ENCODE peak calls at places on chromosomes 16 and 17, in four cellular contexts. Z, F, V and Y are unnamed samples.

GRCh38 chr16:27572711-27573110 is 22.8 kb downstream of the KATNIP start:
- DNase-seq in Z (no peak), F (no peak), V (peak; percentile 22), Y (no peak)

GRCh38 chr16:68200120-68200783 is 35.7 kb downstream of the ESRP2 start:
- DNase-seq in F (no peak), Z (no peak), V (peak; percentile 63), Y (no peak)

GRCh38 chr16:1812732-1813163 is 13.9 kb downstream of the HAGH start:
- DNase-seq in F (no peak), V (peak; percentile 84), Z (peak; percentile 78), Y (no peak)

GRCh38 chr17:35799942-35800341 is 4.5 kb upstream of the MMP28 start:
- DNase-seq in V (no peak), Z (peak; percentile 61), F (peak; percentile 49), Y (no peak)

GRCh38 chr17:36602924-36603384 is 1.6 kb downstream of the MRM1 start:
- DNase-seq in F (peak; percentile 43), Z (peak; percentile 59), V (peak; percentile 81), Y (no peak)

GRCh38 chr16:23320695-23321094 is 18.6 kb downstream of the SCNN1B start:
- DNase-seq in V (no peak), Z (no peak), F (no peak), Y (no peak)

GRCh38 chr16:56617212-56618085 is 8.1 kb upstream of the MT1E start:
- DNase-seq in V (peak; percentile 83), Z (peak; percentile 85), F (peak; percentile 79), Y (no peak)

GRCh38 chr16:89193576-89194293 is 6.6 kb downstream of the SLC22A31 start:
- DNase-seq in Z (no peak), F (no peak), V (no peak), Y (no peak)

GRCh38 chr16:73172621-73173312 is 124.8 kb upstream of the ZFHX3 start:
- DNase-seq in Z (peak; percentile 84), V (peak; percentile 95), F (peak; percentile 66), Y (no peak)

GRCh38 chr16:82992826-82993225 is 366.1 kb downstream of the CDH13 start:
- DNase-seq in V (no peak), Z (no peak), F (no peak), Y (no peak)

GRCh38 chr17:80424261-80424660 is 9.3 kb downstream of the ENDOV start:
- DNase-seq in V (no peak), F (no peak), Z (no peak), Y (no peak)

GRCh38 chr17:80421381-80422090 is 6.6 kb downstream of the ENDOV start:
- DNase-seq in F (no peak), Z (no peak), V (no peak), Y (no peak)

GRCh38 chr17:80422276-80422675 is 7.3 kb downstream of the ENDOV start:
- DNase-seq in V (no peak), Z (no peak), F (no peak), Y (no peak)

GRCh38 chr17:80423536-80424225 is 8.7 kb downstream of the ENDOV start:
- DNase-seq in F (no peak), V (no peak), Z (no peak), Y (no peak)

DNA sequence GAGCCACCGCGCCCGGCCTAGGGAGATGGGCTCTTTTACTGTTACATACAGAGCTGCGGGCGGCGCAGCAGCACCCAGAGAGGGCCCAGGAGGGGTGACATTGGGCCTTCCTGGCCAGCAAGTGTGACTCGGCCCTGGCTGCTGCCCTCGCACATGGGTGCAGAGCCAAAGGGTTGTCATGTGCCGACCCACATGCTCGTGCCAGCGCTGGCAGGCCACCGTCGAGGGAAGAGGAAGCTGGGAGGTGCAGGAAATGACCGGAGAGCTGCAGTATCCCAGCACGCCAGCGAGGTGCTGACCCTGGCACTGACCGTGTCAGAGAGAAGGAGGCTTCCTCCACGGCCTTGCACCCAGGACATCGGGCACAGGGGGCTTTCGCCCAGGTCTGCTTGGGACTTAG is 8.0 kb downstream of the ENDOV start:
- DNase-seq in F (peak; percentile 41), Z (no peak), V (no peak), Y (no peak)
- H3K4me3 ChIP-seq in F (no peak overlapping the region), Z (no peak overlapping the region), V (no peak overlapping the region), Y (no peak overlapping the region)

GRCh38 chr17:68182016-68182315 is 65.9 kb upstream of the AMZ2 start:
- DNase-seq in Z (no peak), V (no peak), F (no peak), Y (no peak)
- H3K4me3 ChIP-seq in Z (no peak overlapping the region), V (no peak overlapping the region), F (no peak overlapping the region), Y (no peak overlapping the region)

GRCh38 chr16:84569382-84569987 is 48.4 kb downstream of the COTL1 start:
- DNase-seq in F (peak; percentile 42), Z (no peak), V (no peak), Y (no peak)
- H3K4me3 ChIP-seq in F (no peak overlapping the region), Z (no peak overlapping the region), V (no peak overlapping the region), Y (no peak overlapping the region)

GRCh38 chr16:14309001-14309886 is 238.1 kb downstream of the MRTFB start:
- DNase-seq in V (no peak), Z (peak; percentile 91), F (no peak), Y (no peak)
- H3K4me3 ChIP-seq in V (no peak overlapping the region), Z (no peak overlapping the region), F (no peak overlapping the region), Y (no peak overlapping the region)

DNA sequence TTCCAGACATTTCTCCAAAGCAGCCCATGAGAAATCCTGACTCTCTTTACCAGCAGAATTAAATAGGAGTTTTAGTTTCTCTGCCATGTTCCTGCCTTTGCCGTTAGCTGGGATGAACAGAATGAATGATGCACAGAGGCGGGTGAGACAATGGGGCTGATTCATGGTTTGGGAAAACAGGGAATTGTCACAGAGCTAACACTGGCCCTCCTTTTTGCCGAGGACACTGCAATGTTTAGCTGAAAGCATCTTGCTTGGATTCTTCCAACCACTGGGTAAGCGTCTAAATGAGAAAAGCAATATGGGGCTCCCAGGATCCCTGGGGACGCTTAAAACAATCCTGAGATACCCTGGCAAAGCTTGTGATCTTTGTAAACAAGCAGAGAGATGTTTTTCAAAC is 12.8 kb upstream of the PAFAH1B1 start:
- DNase-seq in V (no peak), Z (no peak), F (no peak), Y (no peak)
- H3K4me3 ChIP-seq in V (no peak overlapping the region), Z (no peak overlapping the region), F (no peak overlapping the region), Y (no peak overlapping the region)

DNA sequence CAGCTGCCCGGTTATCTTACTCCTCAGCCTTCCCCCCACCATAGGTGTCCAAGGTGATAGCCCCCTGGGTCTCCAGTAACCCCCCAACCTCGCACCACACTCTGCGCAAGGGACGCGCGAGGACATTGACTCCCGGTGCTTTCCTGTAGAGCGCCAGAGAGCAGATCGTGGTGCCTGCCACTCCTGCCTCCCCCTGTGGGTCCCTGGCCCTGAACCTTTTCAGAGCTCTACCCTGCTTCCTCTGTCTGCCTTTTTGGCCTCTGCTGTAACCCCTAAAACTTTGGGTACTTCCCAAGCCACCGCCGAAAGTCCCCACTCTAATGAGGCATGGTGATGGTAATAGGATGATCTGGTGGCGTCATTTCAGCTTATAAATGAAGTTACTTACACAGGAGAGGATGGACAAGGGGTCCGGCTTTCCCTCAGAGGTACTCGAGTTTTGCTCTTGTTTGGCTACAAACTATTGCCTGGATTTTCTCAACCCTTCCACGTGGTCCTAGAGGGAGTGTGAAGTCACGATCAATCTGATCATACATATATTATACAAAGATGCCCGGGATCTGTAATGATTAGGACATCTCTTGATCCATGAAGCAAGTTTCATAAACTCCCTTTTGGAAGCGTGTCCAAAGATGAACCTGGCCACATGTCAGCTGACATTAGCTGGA is 2.1 kb upstream of the CDH11 start:
- DNase-seq in Z (no peak), V (peak; percentile 55), F (no peak), Y (no peak)
- H3K4me3 ChIP-seq in Z (no peak overlapping the region), V (peak overlapping the region; percentile 75), F (peak overlapping the region; percentile 78), Y (peak overlapping the region; percentile 92)

GRCh38 chr17:62675701-62676100 is 48.2 kb downstream of the MRC2 start:
- DNase-seq in Z (no peak), F (no peak), V (no peak), Y (no peak)
- H3K4me3 ChIP-seq in Z (no peak overlapping the region), F (no peak overlapping the region), V (no peak overlapping the region), Y (no peak overlapping the region)